ENCODE peak calls at places on chromosomes 1 and 21, in nine cellular contexts. One of them, this sample, is unnamed.

GRCh38 chr1:40389234-40389815 is 15.8 kb downstream of the SMAP2 start:
- DNase-seq in lower lobe of right lung: no peak
- DNase-seq in CD4-positive, CD25-positive, alpha-beta regulatory T cell: peak
- DNase-seq in fibroblast of the aortic adventitia: no peak
- DNase-seq in ovary: no peak
- DNase-seq in mesendoderm: no peak
- DNase-seq in fibroblast of lung: no peak
- DNase-seq in keratinocyte: no peak
- DNase-seq in astrocyte of the spinal cord: no peak
- DNase-seq in this sample: no peak

GRCh38 chr1:59604191-59604590 is 210.6 kb upstream of the HOOK1 start:
- DNase-seq in CD4-positive, CD25-positive, alpha-beta regulatory T cell: no peak
- DNase-seq in keratinocyte: no peak
- DNase-seq in fibroblast of the aortic adventitia: no peak
- DNase-seq in ovary: no peak
- DNase-seq in astrocyte of the spinal cord: peak
- DNase-seq in fibroblast of lung: no peak
- DNase-seq in mesendoderm: no peak
- DNase-seq in lower lobe of right lung: no peak
- DNase-seq in this sample: no peak

GRCh38 chr1:150881331-150882070 is 5.1 kb upstream of the ARNT start:
- DNase-seq in lower lobe of right lung: no peak
- DNase-seq in keratinocyte: no peak
- DNase-seq in astrocyte of the spinal cord: peak
- DNase-seq in fibroblast of lung: peak
- DNase-seq in ovary: peak
- DNase-seq in fibroblast of the aortic adventitia: peak
- DNase-seq in mesendoderm: no peak
- DNase-seq in CD4-positive, CD25-positive, alpha-beta regulatory T cell: no peak
- DNase-seq in this sample: peak

GRCh38 chr1:15936025-15936424 is 39.9 kb downstream of the ZBTB17 start:
- DNase-seq in fibroblast of lung: no peak
- DNase-seq in mesendoderm: no peak
- DNase-seq in CD4-positive, CD25-positive, alpha-beta regulatory T cell: no peak
- DNase-seq in astrocyte of the spinal cord: no peak
- DNase-seq in ovary: no peak
- DNase-seq in lower lobe of right lung: no peak
- DNase-seq in keratinocyte: no peak
- DNase-seq in fibroblast of the aortic adventitia: no peak
- DNase-seq in this sample: no peak

GRCh38 chr1:85267313-85267712 is 7.9 kb upstream of the C1orf52 start:
- DNase-seq in CD4-positive, CD25-positive, alpha-beta regulatory T cell: no peak
- DNase-seq in fibroblast of the aortic adventitia: no peak
- DNase-seq in astrocyte of the spinal cord: no peak
- DNase-seq in fibroblast of lung: no peak
- DNase-seq in lower lobe of right lung: no peak
- DNase-seq in keratinocyte: no peak
- DNase-seq in mesendoderm: no peak
- DNase-seq in ovary: no peak
- DNase-seq in this sample: no peak

GRCh38 chr1:101161619-101162018 is 75.2 kb upstream of the S1PR1 start:
- DNase-seq in fibroblast of lung: no peak
- DNase-seq in keratinocyte: no peak
- DNase-seq in mesendoderm: no peak
- DNase-seq in ovary: no peak
- DNase-seq in CD4-positive, CD25-positive, alpha-beta regulatory T cell: no peak
- DNase-seq in lower lobe of right lung: no peak
- DNase-seq in astrocyte of the spinal cord: no peak
- DNase-seq in fibroblast of the aortic adventitia: no peak
- DNase-seq in this sample: no peak

GRCh38 chr1:210536263-210536961 is 207.7 kb downstream of the HHAT start:
- DNase-seq in ovary: no peak
- DNase-seq in fibroblast of the aortic adventitia: no peak
- DNase-seq in lower lobe of right lung: no peak
- DNase-seq in fibroblast of lung: no peak
- DNase-seq in mesendoderm: no peak
- DNase-seq in CD4-positive, CD25-positive, alpha-beta regulatory T cell: no peak
- DNase-seq in keratinocyte: no peak
- DNase-seq in astrocyte of the spinal cord: peak
- DNase-seq in this sample: no peak

GRCh38 chr1:44250113-44250781 is 37.0 kb downstream of the DMAP1 start:
- DNase-seq in lower lobe of right lung: no peak
- DNase-seq in mesendoderm: peak
- DNase-seq in keratinocyte: no peak
- DNase-seq in CD4-positive, CD25-positive, alpha-beta regulatory T cell: no peak
- DNase-seq in fibroblast of lung: no peak
- DNase-seq in astrocyte of the spinal cord: no peak
- DNase-seq in fibroblast of the aortic adventitia: no peak
- DNase-seq in ovary: no peak
- DNase-seq in this sample: no peak

GRCh38 chr21:35226302-35226701 is 177.2 kb upstream of the RUNX1 start:
- DNase-seq in keratinocyte: no peak
- DNase-seq in fibroblast of lung: peak
- DNase-seq in astrocyte of the spinal cord: peak
- DNase-seq in lower lobe of right lung: no peak
- DNase-seq in CD4-positive, CD25-positive, alpha-beta regulatory T cell: no peak
- DNase-seq in fibroblast of the aortic adventitia: peak
- DNase-seq in mesendoderm: no peak
- DNase-seq in ovary: no peak
- DNase-seq in this sample: peak

GRCh38 chr1:110765640-110766335 is 91.0 kb upstream of the KCNA3 start:
- DNase-seq in fibroblast of the aortic adventitia: peak
- DNase-seq in mesendoderm: peak
- DNase-seq in keratinocyte: no peak
- DNase-seq in fibroblast of lung: peak
- DNase-seq in CD4-positive, CD25-positive, alpha-beta regulatory T cell: peak
- DNase-seq in ovary: peak
- DNase-seq in lower lobe of right lung: no peak
- DNase-seq in astrocyte of the spinal cord: peak
- DNase-seq in this sample: peak

GRCh38 chr1:221045842-221046831 is 166.9 kb downstream of the HLX start:
- DNase-seq in astrocyte of the spinal cord: peak
- DNase-seq in fibroblast of lung: peak
- DNase-seq in mesendoderm: no peak
- DNase-seq in lower lobe of right lung: no peak
- DNase-seq in keratinocyte: no peak
- DNase-seq in ovary: no peak
- DNase-seq in fibroblast of the aortic adventitia: peak
- DNase-seq in CD4-positive, CD25-positive, alpha-beta regulatory T cell: no peak
- DNase-seq in this sample: peak

GRCh38 chr21:45283611-45284455 is 3.9 kb downstream of the POFUT2 start:
- DNase-seq in CD4-positive, CD25-positive, alpha-beta regulatory T cell: no peak
- DNase-seq in ovary: peak
- DNase-seq in lower lobe of right lung: peak
- DNase-seq in fibroblast of lung: no peak
- DNase-seq in keratinocyte: no peak
- DNase-seq in astrocyte of the spinal cord: no peak
- DNase-seq in mesendoderm: no peak
- DNase-seq in fibroblast of the aortic adventitia: no peak
- DNase-seq in this sample: no peak

GRCh38 chr1:203323587-203323986 is 18.3 kb downstream of the BTG2 start:
- DNase-seq in keratinocyte: no peak
- DNase-seq in astrocyte of the spinal cord: no peak
- DNase-seq in fibroblast of lung: no peak
- DNase-seq in fibroblast of the aortic adventitia: no peak
- DNase-seq in CD4-positive, CD25-positive, alpha-beta regulatory T cell: no peak
- DNase-seq in mesendoderm: no peak
- DNase-seq in ovary: no peak
- DNase-seq in lower lobe of right lung: peak
- DNase-seq in this sample: no peak
- H3K4me3 ChIP-seq in keratinocyte: no peak
- H3K4me3 ChIP-seq in astrocyte of the spinal cord: no peak
- H3K4me3 ChIP-seq in fibroblast of lung: no peak
- H3K4me3 ChIP-seq in fibroblast of the aortic adventitia: no peak
- H3K4me3 ChIP-seq in CD4-positive, CD25-positive, alpha-beta regulatory T cell: peak
- H3K4me3 ChIP-seq in mesendoderm: no peak
- H3K4me3 ChIP-seq in ovary: no peak
- H3K4me3 ChIP-seq in lower lobe of right lung: no peak
- H3K4me3 ChIP-seq in this sample: no peak

GRCh38 chr1:230105245-230105753 is 38.3 kb downstream of the GALNT2 start:
- DNase-seq in fibroblast of the aortic adventitia: no peak
- DNase-seq in ovary: no peak
- DNase-seq in keratinocyte: no peak
- DNase-seq in fibroblast of lung: no peak
- DNase-seq in astrocyte of the spinal cord: no peak
- DNase-seq in mesendoderm: no peak
- DNase-seq in CD4-positive, CD25-positive, alpha-beta regulatory T cell: no peak
- DNase-seq in lower lobe of right lung: no peak
- DNase-seq in this sample: no peak

GRCh38 chr1:230102472-230102871 is 35.4 kb downstream of the GALNT2 start:
- DNase-seq in lower lobe of right lung: no peak
- DNase-seq in astrocyte of the spinal cord: no peak
- DNase-seq in mesendoderm: no peak
- DNase-seq in keratinocyte: no peak
- DNase-seq in CD4-positive, CD25-positive, alpha-beta regulatory T cell: no peak
- DNase-seq in ovary: no peak
- DNase-seq in fibroblast of the aortic adventitia: no peak
- DNase-seq in fibroblast of lung: no peak
- DNase-seq in this sample: no peak

GRCh38 chr1:230104395-230105244 is 37.6 kb downstream of the GALNT2 start:
- DNase-seq in keratinocyte: peak
- DNase-seq in ovary: peak
- DNase-seq in CD4-positive, CD25-positive, alpha-beta regulatory T cell: no peak
- DNase-seq in lower lobe of right lung: peak
- DNase-seq in fibroblast of lung: peak
- DNase-seq in fibroblast of the aortic adventitia: peak
- DNase-seq in mesendoderm: peak
- DNase-seq in astrocyte of the spinal cord: peak
- DNase-seq in this sample: peak

GRCh38 chr1:230102046-230102445 is 35.0 kb downstream of the GALNT2 start:
- DNase-seq in mesendoderm: no peak
- DNase-seq in CD4-positive, CD25-positive, alpha-beta regulatory T cell: no peak
- DNase-seq in astrocyte of the spinal cord: no peak
- DNase-seq in keratinocyte: no peak
- DNase-seq in ovary: no peak
- DNase-seq in lower lobe of right lung: no peak
- DNase-seq in fibroblast of lung: no peak
- DNase-seq in fibroblast of the aortic adventitia: no peak
- DNase-seq in this sample: no peak

GRCh38 chr1:230103341-230104173 is 36.5 kb downstream of the GALNT2 start:
- DNase-seq in lower lobe of right lung: no peak
- DNase-seq in astrocyte of the spinal cord: peak
- DNase-seq in keratinocyte: no peak
- DNase-seq in ovary: no peak
- DNase-seq in fibroblast of lung: peak
- DNase-seq in CD4-positive, CD25-positive, alpha-beta regulatory T cell: no peak
- DNase-seq in mesendoderm: no peak
- DNase-seq in fibroblast of the aortic adventitia: peak
- DNase-seq in this sample: peak
- H3K4me3 ChIP-seq in lower lobe of right lung: no peak
- H3K4me3 ChIP-seq in astrocyte of the spinal cord: no peak
- H3K4me3 ChIP-seq in keratinocyte: no peak
- H3K4me3 ChIP-seq in ovary: no peak
- H3K4me3 ChIP-seq in fibroblast of lung: no peak
- H3K4me3 ChIP-seq in CD4-positive, CD25-positive, alpha-beta regulatory T cell: no peak
- H3K4me3 ChIP-seq in mesendoderm: no peak
- H3K4me3 ChIP-seq in fibroblast of the aortic adventitia: no peak
- H3K4me3 ChIP-seq in this sample: no peak

GRCh38 chr1:6486433-6487011 is 4.9 kb downstream of the PLEKHG5 start:
- DNase-seq in ovary: peak
- DNase-seq in mesendoderm: peak
- DNase-seq in astrocyte of the spinal cord: peak
- DNase-seq in lower lobe of right lung: peak
- DNase-seq in keratinocyte: no peak
- DNase-seq in fibroblast of lung: peak
- DNase-seq in fibroblast of the aortic adventitia: peak
- DNase-seq in CD4-positive, CD25-positive, alpha-beta regulatory T cell: peak
- DNase-seq in this sample: peak

GRCh38 chr1:6484826-6485139 is 6.7 kb downstream of the PLEKHG5 start:
- DNase-seq in mesendoderm: no peak
- DNase-seq in lower lobe of right lung: no peak
- DNase-seq in astrocyte of the spinal cord: no peak
- DNase-seq in fibroblast of lung: no peak
- DNase-seq in keratinocyte: no peak
- DNase-seq in fibroblast of the aortic adventitia: no peak
- DNase-seq in CD4-positive, CD25-positive, alpha-beta regulatory T cell: no peak
- DNase-seq in ovary: no peak
- DNase-seq in this sample: no peak

GRCh38 chr1:6487804-6488484 is 3.5 kb downstream of the PLEKHG5 start:
- DNase-seq in fibroblast of the aortic adventitia: no peak
- DNase-seq in CD4-positive, CD25-positive, alpha-beta regulatory T cell: no peak
- DNase-seq in lower lobe of right lung: no peak
- DNase-seq in astrocyte of the spinal cord: no peak
- DNase-seq in fibroblast of lung: no peak
- DNase-seq in ovary: no peak
- DNase-seq in mesendoderm: no peak
- DNase-seq in keratinocyte: no peak
- DNase-seq in this sample: no peak

GRCh38 chr1:6485140-6485936 is 6.1 kb downstream of the PLEKHG5 start:
- DNase-seq in ovary: no peak
- DNase-seq in CD4-positive, CD25-positive, alpha-beta regulatory T cell: no peak
- DNase-seq in fibroblast of lung: no peak
- DNase-seq in fibroblast of the aortic adventitia: no peak
- DNase-seq in astrocyte of the spinal cord: no peak
- DNase-seq in keratinocyte: no peak
- DNase-seq in mesendoderm: no peak
- DNase-seq in lower lobe of right lung: no peak
- DNase-seq in this sample: no peak

DNA sequence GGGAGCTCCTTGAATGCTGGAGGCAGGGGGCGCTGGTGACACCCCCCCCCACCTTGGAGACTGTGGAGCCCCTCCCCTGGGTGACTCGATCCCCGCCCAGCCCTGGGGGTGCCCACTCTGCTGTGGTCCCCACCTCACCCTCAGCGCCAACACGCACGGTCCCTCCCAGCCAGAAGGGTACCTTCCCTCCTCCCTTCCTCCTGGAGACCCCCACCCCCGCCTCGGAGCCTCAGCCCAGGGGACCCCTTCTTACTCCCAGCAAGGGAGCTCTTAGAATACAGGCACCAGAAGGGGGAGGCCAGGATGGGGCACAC is 5.6 kb downstream of the PLEKHG5 start:
- DNase-seq in fibroblast of lung: no peak
- DNase-seq in keratinocyte: no peak
- DNase-seq in ovary: no peak
- DNase-seq in mesendoderm: no peak
- DNase-seq in fibroblast of the aortic adventitia: no peak
- DNase-seq in CD4-positive, CD25-positive, alpha-beta regulatory T cell: no peak
- DNase-seq in astrocyte of the spinal cord: no peak
- DNase-seq in lower lobe of right lung: no peak
- DNase-seq in this sample: no peak
- H3K4me3 ChIP-seq in fibroblast of lung: no peak
- H3K4me3 ChIP-seq in keratinocyte: peak
- H3K4me3 ChIP-seq in ovary: no peak
- H3K4me3 ChIP-seq in mesendoderm: peak
- H3K4me3 ChIP-seq in fibroblast of the aortic adventitia: peak
- H3K4me3 ChIP-seq in CD4-positive, CD25-positive, alpha-beta regulatory T cell: no peak
- H3K4me3 ChIP-seq in astrocyte of the spinal cord: peak
- H3K4me3 ChIP-seq in lower lobe of right lung: peak
- H3K4me3 ChIP-seq in this sample: no peak

DNA sequence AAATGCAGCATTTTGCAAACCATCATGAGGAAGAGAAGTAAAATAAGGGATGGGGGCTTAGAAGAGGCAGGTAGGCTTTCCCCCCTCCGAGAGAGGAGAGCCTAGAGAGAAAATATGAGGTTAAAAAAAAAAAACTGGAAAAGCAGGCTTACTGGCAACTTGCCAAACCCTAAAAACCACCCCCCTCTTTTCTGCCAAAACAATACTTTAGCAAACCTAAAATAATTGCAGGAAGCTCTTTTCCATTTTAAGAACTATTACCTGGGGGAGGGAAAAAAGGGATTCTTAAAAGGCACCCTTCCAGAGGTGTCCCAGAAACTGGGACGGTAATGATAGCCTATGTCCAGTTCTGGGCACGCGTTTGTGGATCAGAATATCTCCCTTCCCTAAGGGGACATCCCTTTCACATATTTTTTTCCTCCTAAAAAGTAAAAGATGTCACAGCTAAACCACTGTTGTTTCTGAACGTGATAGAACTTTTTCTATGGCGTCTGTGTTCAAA is 1.2 kb upstream of the NFIA start:
- DNase-seq in lower lobe of right lung: no peak
- DNase-seq in astrocyte of the spinal cord: no peak
- DNase-seq in mesendoderm: no peak
- DNase-seq in fibroblast of lung: no peak
- DNase-seq in ovary: no peak
- DNase-seq in fibroblast of the aortic adventitia: peak
- DNase-seq in keratinocyte: no peak
- DNase-seq in CD4-positive, CD25-positive, alpha-beta regulatory T cell: no peak
- DNase-seq in this sample: no peak
- H3K4me3 ChIP-seq in lower lobe of right lung: peak
- H3K4me3 ChIP-seq in astrocyte of the spinal cord: peak
- H3K4me3 ChIP-seq in mesendoderm: no peak
- H3K4me3 ChIP-seq in fibroblast of lung: peak
- H3K4me3 ChIP-seq in ovary: peak
- H3K4me3 ChIP-seq in fibroblast of the aortic adventitia: peak
- H3K4me3 ChIP-seq in keratinocyte: peak
- H3K4me3 ChIP-seq in CD4-positive, CD25-positive, alpha-beta regulatory T cell: peak
- H3K4me3 ChIP-seq in this sample: peak

This sample was measured in fibroblast of mammary gland.